ENCODE peak calls at places on chromosome 2, in eight cellular contexts. S is osteocyte; U is GM13976; C is body of pancreas; B is activated CD8-positive, alpha-beta T cell treated with anti-CD3 and anti-CD28 coated beads for 36 hours; W is fibroblast of lung; Z is HFFc6; O is left ventricle myocardium inferior. T is an unnamed sample.

GRCh38 chr2:62499430-62500060 is 6.5 kb downstream of the TMEM17 start:
- DNase-seq in O (no peak), B (no peak), S (no peak), W (peak), U (no peak), C (no peak), Z (no peak), T (no peak)

GRCh38 chr2:119264781-119265692 is 41.4 kb downstream of the STEAP3 start:
- DNase-seq in Z (peak), W (peak), O (no peak), S (peak), U (peak), B (peak), C (peak), T (no peak)

GRCh38 chr2:234880551-234881211 is 71.1 kb upstream of the SH3BP4 start:
- DNase-seq in O (no peak), U (no peak), Z (peak), W (peak), S (no peak), C (peak), B (peak), T (no peak)

GRCh38 chr2:177599956-177600355 is 207.4 kb downstream of the AGPS start:
- DNase-seq in U (no peak), C (no peak), S (no peak), O (no peak), W (no peak), B (no peak), Z (no peak), T (no peak)

GRCh38 chr2:240129311-240129710 is 6.8 kb downstream of the COPS9 start:
- DNase-seq in Z (no peak), S (no peak), U (no peak), B (no peak), C (no peak), W (no peak), O (no peak), T (no peak)

GRCh38 chr2:217929757-217930707 is 72.8 kb downstream of the TNS1 start:
- DNase-seq in B (no peak), S (no peak), C (peak), W (peak), U (no peak), O (peak), Z (peak), T (peak)

GRCh38 chr2:8315766-8316165 is 366.1 kb upstream of the ID2 start:
- DNase-seq in U (no peak), S (peak), W (peak), C (peak), O (no peak), Z (no peak), B (no peak), T (no peak)

GRCh38 chr2:86000131-86000937 is 105.4 kb downstream of the POLR1A start:
- DNase-seq in Z (no peak), W (peak), S (no peak), B (no peak), C (peak), O (no peak), U (no peak), T (no peak)

GRCh38 chr2:219425238-219426067 is 7.3 kb downstream of the DES start:
- DNase-seq in O (no peak), C (no peak), S (no peak), B (no peak), U (no peak), W (no peak), Z (no peak), T (no peak)

GRCh38 chr2:137963535-137964065 is 673 bp upstream of the HNMT start:
- DNase-seq in S (no peak), W (no peak), C (no peak), O (no peak), Z (no peak), B (no peak), U (no peak), T (no peak)

GRCh38 chr2:3283206-3283605 is 94.4 kb downstream of the EIPR1 start:
- DNase-seq in U (no peak), S (peak), W (no peak), C (no peak), Z (no peak), O (no peak), B (no peak), T (no peak)

GRCh38 chr2:127359520-127359919 is 28.3 kb downstream of the MAP3K2 start:
- DNase-seq in W (no peak), Z (no peak), C (no peak), B (no peak), S (no peak), U (no peak), O (no peak), T (no peak)

DNA sequence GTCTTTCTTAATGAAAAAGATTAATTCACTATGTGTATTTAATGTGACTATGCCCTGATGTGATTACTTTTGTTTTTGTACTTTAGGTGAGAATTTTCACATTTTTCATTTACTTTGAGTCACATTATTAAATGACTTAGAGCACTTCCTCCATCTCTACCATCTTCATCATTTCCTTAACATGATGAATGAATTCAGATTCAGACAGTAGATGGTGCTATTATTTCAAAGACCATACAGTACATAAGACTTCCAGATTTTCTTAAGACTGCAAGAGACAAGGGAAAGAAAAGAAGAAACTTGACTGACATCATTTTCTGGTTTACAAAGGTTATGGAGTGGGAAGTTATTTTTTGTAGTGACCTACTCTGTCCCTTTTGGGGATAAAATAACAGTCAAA is 1010.6 kb upstream of the NXPH2 start:
- DNase-seq in S (no peak), W (peak), Z (no peak), U (peak), B (no peak), O (no peak), C (no peak), T (no peak)
- TF ChIP-seq CTCF in S (peak), W (no peak), Z (peak), U (no peak), B (no peak), O (peak), C (peak), T (no peak)

GRCh38 chr2:23404426-23404825 is 19.4 kb downstream of the KLHL29 start:
- DNase-seq in Z (peak), S (no peak), B (peak), W (peak), U (no peak), C (peak), O (no peak), T (peak)
- TF ChIP-seq CTCF in Z (peak), S (peak), B (no peak), W (peak), U (peak), C (no peak), O (peak), T (peak)

DNA sequence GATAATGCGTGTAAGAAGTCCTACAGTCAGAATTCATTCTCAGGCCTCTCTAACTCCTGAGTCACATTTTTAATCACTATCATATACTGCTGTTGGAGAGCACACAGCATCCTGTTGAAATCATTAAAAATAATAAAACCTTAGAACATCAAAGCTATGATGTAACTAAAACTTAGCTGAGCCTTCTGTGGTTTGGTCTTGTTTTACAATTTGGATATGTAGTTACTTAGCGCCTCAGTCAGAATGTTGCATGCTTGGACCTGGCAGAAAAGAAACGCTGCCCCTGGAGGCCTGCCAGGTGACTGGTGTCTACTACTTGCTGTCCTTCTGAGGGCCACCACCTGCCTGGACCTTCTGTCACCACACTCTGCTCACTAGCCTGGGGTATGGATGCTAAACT is 261.1 kb upstream of the RASGRP3 start:
- DNase-seq in U (no peak), B (no peak), C (no peak), W (peak), O (peak), Z (peak), S (no peak), T (peak)
- TF ChIP-seq CTCF in U (no peak), B (no peak), C (no peak), W (no peak), O (no peak), Z (peak), S (no peak), T (no peak)

GRCh38 chr2:29295843-29296242 is 180.6 kb downstream of the CLIP4 start:
- DNase-seq in B (peak), Z (peak), W (peak), U (no peak), C (peak), O (no peak), S (no peak), T (no peak)
- TF ChIP-seq CTCF in B (peak), Z (peak), W (no peak), U (no peak), C (peak), O (peak), S (no peak), T (peak)

DNA sequence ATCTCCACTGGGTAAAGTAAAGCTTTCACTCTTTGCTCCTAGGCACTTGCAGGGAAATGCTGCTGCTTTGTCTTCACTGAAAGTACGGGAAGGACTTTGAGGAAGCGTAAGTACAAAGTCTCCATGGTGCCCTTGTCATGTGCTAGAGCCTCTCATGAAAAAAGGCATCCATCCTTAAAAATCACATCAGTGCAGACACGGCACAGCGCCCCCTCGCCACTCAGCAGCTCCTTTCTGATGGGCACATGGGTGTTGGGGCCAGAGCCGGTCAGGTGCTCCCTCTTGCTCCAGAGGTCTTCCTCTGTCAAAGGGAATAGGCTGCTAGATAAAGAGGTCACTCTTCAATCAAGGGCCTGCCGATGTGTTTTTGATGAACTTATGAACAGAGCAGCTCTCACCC is 109.1 kb upstream of the STPG4 start:
- DNase-seq in U (no peak), S (no peak), Z (no peak), W (no peak), B (no peak), C (no peak), O (no peak), T (no peak)
- TF ChIP-seq CTCF in U (no peak), S (no peak), Z (peak), W (no peak), B (no peak), C (no peak), O (no peak), T (no peak)

T was measured in AG09319.